ENCODE peak calls at places on chromosome 6, in four cellular contexts. U, G, A and I are unnamed samples.

GRCh38 chr6:26240981-26241770 is 123.8 kb upstream of the BTN3A2 start:
- DNase-seq in U (no peak), G (no peak), A (no peak), I (no peak)

GRCh38 chr6:113857565-113858066 is 471 bp downstream of the MARCKS start:
- DNase-seq in U (peak), G (no peak), A (no peak), I (peak)

GRCh38 chr6:30883743-30884520 is at the start of gene DDR1:
- DNase-seq in U (peak), G (no peak), A (peak), I (peak)

GRCh38 chr6:166553563-166554271 is 32.8 kb downstream of the RAMACL start:
- DNase-seq in U (no peak), G (no peak), A (peak), I (no peak)

GRCh38 chr6:27896398-27896796 is 15.8 kb downstream of the OR2B2 start:
- DNase-seq in U (no peak), G (no peak), A (no peak), I (no peak)

GRCh38 chr6:152290693-152291092 is 346.5 kb downstream of the SYNE1 start:
- DNase-seq in U (no peak), G (no peak), A (no peak), I (no peak)

GRCh38 chr6:41637179-41638001 is 878 bp upstream of the MDFI start:
- DNase-seq in U (no peak), G (no peak), A (no peak), I (no peak)

GRCh38 chr6:3045777-3046176 is 22.5 kb upstream of the RIPK1 start:
- DNase-seq in U (no peak), G (no peak), A (no peak), I (no peak)

GRCh38 chr6:149233056-149233715 is 84.3 kb upstream of the TAB2 start:
- DNase-seq in U (peak), G (no peak), A (no peak), I (no peak)

GRCh38 chr6:52390361-52390727 is 28.4 kb downstream of the PAQR8 start:
- DNase-seq in U (no peak), G (no peak), A (no peak), I (no peak)

GRCh38 chr6:2503816-2504494 is 246.8 kb downstream of the MYLK4 start:
- DNase-seq in U (peak), G (no peak), A (no peak), I (no peak)

GRCh38 chr6:116291701-116292396 is 12.1 kb upstream of the TSPYL1 start:
- DNase-seq in U (no peak), G (no peak), A (no peak), I (no peak)

GRCh38 chr6:129490551-129491245 is 219.3 kb downstream of the ARHGAP18 start:
- DNase-seq in U (peak), G (no peak), A (no peak), I (peak)

GRCh38 chr6:3211681-3212080 is 15.8 kb downstream of the TUBB2B start:
- DNase-seq in U (no peak), G (no peak), A (no peak), I (no peak)

GRCh38 chr6:8006208-8006607 is 58.0 kb downstream of the BLOC1S5 start:
- DNase-seq in U (peak), G (no peak), A (no peak), I (no peak)

GRCh38 chr6:16322666-16323312 is 84.4 kb downstream of the GMPR start:
- DNase-seq in U (no peak), G (peak), A (peak), I (peak)

GRCh38 chr6:38638941-38639497 is 710 bp downstream of the BTBD9 start:
- DNase-seq in U (peak), G (peak), A (no peak), I (peak)

GRCh38 chr6:117411474-117411873 is 14.3 kb downstream of the ROS1 start:
- DNase-seq in U (no peak), G (no peak), A (no peak), I (no peak)

GRCh38 chr6:108805611-108806181 is 42.5 kb upstream of the ARMC2 start:
- DNase-seq in U (no peak), G (no peak), A (no peak), I (no peak)

GRCh38 chr6:109048670-109049415 is 45.8 kb downstream of the SESN1 start:
- DNase-seq in U (no peak), G (no peak), A (no peak), I (no peak)

GRCh38 chr6:32176476-32177181 is 745 bp upstream of the AGPAT1 start:
- DNase-seq in U (peak), G (no peak), A (no peak), I (no peak)

GRCh38 chr6:33289784-33290315 is 449 bp downstream of the PFDN6 start:
- DNase-seq in U (no peak), G (no peak), A (no peak), I (no peak)

GRCh38 chr6:122564230-122564629 is 46.0 kb upstream of the PKIB start:
- DNase-seq in U (no peak), G (no peak), A (no peak), I (no peak)

GRCh38 chr6:165986647-165987482 is 180.8 kb downstream of the TBXT start:
- DNase-seq in U (peak), G (no peak), A (no peak), I (no peak)

GRCh38 chr6:39464067-39464466 is 141.6 kb upstream of the KCNK16 start:
- DNase-seq in U (no peak), G (no peak), A (no peak), I (no peak)

GRCh38 chr6:155154158-155154830 is 109.5 kb upstream of the CLDN20 start:
- DNase-seq in U (no peak), G (no peak), A (no peak), I (no peak)

GRCh38 chr6:18501313-18502013 is 114.3 kb downstream of the RNF144B start:
- DNase-seq in U (peak), G (no peak), A (peak), I (peak)

GRCh38 chr6:157996201-157996712 is 14.6 kb downstream of the SYNJ2 start:
- DNase-seq in U (no peak), G (no peak), A (no peak), I (no peak)

GRCh38 chr6:166485651-166486535 is 100.6 kb downstream of the RAMACL start:
- DNase-seq in U (no peak), G (no peak), A (no peak), I (no peak)

GRCh38 chr6:1208876-1209275 is 103.0 kb upstream of the FOXQ1 start:
- DNase-seq in U (no peak), G (no peak), A (no peak), I (no peak)

GRCh38 chr6:145656128-145656527 is 79.2 kb downstream of the EPM2A start:
- DNase-seq in U (no peak), G (no peak), A (no peak), I (no peak)

GRCh38 chr6:98871821-98872220 is 37.4 kb downstream of the POU3F2 start:
- DNase-seq in U (no peak), G (no peak), A (no peak), I (no peak)

GRCh38 chr6:131861356-131861755 is 53.5 kb downstream of the ENPP1 start:
- DNase-seq in U (no peak), G (no peak), A (no peak), I (no peak)

GRCh38 chr6:46056906-46057529 is 41.4 kb upstream of the CLIC5 start:
- DNase-seq in U (no peak), G (no peak), A (no peak), I (no peak)

GRCh38 chr6:167570460-167571400 is 245.8 kb downstream of the TTLL2 start:
- DNase-seq in U (no peak), G (no peak), A (no peak), I (no peak)

GRCh38 chr6:100176321-100176950 is 182.4 kb upstream of the MCHR2 start:
- DNase-seq in U (peak), G (no peak), A (no peak), I (peak)
- TF ChIP-seq CTCF in U (no peak), G (peak), A (no peak), I (no peak)

DNA sequence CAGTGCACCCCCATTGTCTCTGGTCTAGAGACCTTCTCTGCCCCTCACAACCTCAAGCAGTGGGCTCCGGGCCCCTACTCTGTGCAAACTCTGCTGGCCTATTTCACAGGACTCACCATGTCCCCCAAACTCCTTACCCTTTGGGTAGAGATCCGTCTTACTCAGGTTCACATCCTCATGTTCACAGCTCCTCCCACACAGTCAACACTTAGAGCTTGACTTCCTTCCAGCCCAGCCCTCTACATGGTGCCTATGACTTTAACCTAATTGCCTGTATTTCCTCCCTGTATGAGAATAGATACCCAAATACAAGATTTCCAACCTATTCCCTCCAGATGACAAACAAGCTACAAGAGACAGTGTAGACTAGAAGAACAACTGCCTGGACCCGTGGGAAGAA is 528.6 kb upstream of the JARID2 start:
- DNase-seq in U (no peak), G (no peak), A (no peak), I (no peak)
- H3K27ac ChIP-seq in U (no peak), G (no peak), A (no peak), I (no peak)

GRCh38 chr6:163776549-163777378 is 362.2 kb downstream of the QKI start:
- DNase-seq in U (no peak), G (no peak), A (no peak), I (no peak)

GRCh38 chr6:163773646-163774045 is 359.1 kb downstream of the QKI start:
- DNase-seq in U (no peak), G (no peak), A (no peak), I (no peak)

GRCh38 chr6:163774485-163774884 is 360.0 kb downstream of the QKI start:
- DNase-seq in U (no peak), G (no peak), A (no peak), I (no peak)

GRCh38 chr6:163777379-163777686 is 362.8 kb downstream of the QKI start:
- DNase-seq in U (no peak), G (no peak), A (no peak), I (no peak)

GRCh38 chr6:163775313-163775712 is 360.8 kb downstream of the QKI start:
- DNase-seq in U (no peak), G (no peak), A (no peak), I (no peak)
- TF ChIP-seq CTCF in U (no peak), G (no peak), A (no peak), I (no peak)

DNA sequence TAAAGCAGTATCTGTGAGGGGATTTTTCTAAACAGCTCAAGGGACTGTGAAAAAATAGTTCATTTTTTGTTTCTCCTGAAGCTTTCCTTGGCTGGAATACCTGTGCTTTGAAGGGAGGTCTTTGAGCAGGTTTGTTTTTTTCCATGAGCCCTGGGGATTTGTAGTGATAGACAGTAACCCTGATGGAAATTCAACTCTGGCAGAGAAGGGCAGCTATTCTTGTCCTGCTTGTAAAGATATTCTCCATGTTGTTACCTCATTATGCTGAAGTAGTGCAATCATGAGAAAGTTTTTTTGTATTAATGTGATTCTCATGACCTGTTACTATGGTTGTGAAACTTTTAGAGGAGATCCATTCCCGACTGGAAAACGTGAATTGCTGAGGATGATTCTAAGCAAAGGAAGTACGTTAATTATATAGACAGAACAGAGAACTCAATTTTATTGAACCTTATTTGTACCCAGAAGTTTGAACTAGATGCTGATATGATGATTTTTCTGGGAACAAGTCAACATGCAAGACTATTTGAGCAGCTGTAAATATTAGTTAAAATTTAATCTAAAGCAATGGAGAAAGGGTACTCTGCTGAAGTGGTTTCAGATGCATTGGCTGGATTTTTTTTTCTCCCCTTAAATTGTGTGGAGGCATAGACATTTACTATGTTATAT is 12.5 kb downstream of the UTRN start:
- DNase-seq in U (no peak), G (no peak), A (no peak), I (no peak)
- H3K27ac ChIP-seq in U (no peak), G (peak), A (peak), I (peak)

DNA sequence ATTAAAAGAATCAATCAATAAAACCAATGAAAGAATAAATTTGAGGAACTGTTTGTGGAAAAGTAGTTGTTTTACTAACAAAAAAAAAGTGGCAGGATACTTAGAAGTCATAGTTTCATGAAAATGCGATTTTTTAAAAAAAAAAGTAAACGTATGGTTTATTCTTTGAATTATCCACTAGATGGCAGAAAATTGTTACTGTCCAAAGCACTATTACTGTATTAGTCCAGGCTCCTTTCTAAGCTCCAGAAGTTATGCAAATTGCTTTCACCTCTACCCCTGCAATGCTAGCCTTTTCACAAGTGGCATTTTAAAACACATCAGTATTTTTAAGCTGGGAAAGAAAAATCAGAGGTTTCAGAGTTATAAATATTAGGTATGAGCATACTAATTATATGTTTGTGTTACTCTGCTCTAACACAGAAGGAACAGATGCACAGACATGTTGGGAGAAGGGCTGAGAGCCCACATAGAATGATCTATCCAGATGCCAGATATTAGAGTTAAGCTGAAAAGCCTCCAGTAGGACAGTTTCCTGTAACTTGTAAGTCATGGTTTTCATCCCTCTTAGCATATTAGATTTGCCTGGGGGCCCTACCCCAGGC is 63.9 kb downstream of the FHL5 start:
- DNase-seq in U (peak), G (no peak), A (no peak), I (no peak)
- TF ChIP-seq CTCF in U (peak), G (no peak), A (no peak), I (peak)

DNA sequence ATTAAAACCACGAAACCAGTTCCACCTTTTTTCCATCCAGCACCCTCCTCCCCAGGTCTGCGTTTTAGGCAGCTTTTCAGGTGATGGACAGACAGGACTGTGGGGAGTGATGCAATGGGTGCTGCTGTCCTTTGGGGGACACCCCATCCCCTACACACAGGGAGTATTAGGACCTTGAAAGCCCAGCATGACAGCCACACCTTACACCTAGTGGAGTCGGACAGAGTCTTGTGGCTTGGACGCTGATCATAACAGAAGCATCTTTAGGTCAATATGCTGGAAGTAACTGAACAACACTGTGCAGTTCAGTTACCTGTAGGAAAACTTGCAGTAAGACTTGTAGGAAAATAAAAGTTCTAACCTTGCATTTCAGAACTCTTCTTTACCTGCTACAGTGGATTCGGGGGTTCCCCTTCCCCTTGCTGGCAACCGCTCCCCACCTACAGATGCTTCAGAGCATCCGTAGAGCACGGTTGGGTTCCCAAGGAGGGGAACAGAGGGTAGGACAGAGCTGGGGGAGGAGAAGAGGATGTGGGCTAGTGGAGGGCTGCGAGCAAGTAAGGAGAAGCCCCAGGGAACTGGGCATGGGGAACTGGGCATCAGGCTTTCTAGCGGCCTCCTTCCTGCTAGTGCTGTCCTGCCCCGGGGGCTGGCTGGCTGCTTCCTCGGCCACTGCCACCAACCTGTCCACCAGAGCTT is 31.7 kb downstream of the PLEKHG1 start:
- DNase-seq in U (no peak), G (no peak), A (no peak), I (no peak)
- H3K27ac ChIP-seq in U (no peak), G (no peak), A (no peak), I (no peak)

DNA sequence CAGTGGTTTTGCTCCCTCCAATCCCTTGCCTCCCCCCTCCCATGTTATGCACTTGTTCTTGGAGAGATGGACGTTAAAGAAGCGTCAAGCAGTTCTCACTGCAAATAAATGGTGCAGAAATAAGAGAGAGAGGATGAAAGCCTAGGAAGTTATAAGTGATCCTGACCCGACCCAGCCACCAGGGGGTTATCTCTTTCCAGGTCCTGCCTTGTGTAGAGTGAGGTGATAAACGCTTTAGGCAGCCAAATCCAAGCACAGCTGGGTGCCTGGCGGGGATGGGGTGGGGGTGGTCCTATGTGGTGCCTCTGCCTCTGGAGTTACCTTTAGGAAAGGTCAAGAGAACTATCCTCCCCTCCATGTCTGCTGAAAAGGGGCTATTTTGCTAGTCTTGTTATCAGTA is 9.1 kb upstream of the TFAP2A start:
- DNase-seq in U (peak), G (no peak), A (no peak), I (no peak)
- TF ChIP-seq CTCF in U (no peak), G (no peak), A (no peak), I (no peak)